ENCODE peak calls at places on chromosomes 3 and 15, in ten cellular contexts. C is AG10803, Y is IMR-90, I is neural progenitor cell, N is GM23338, A is tibial artery, G is NB4, S is body of pancreas, W is activated B cell treated with CpG ODN at 0.5 μM for 24 hours, F is natural killer cell. H is an unnamed sample.
A peak's percentile ranks its signal among the peaks of the same experiment; 100 is the strongest.

GRCh38 chr3:64190517-64191515 is 34.5 kb downstream of the PRICKLE2 start:
- DNase-seq in C (peak; percentile 94), Y (peak; percentile 94), I (no peak), N (no peak), A (no peak), G (peak; percentile 1), S (no peak), W (no peak), F (no peak), H (no peak)

GRCh38 chr15:73460662-73461061 is 17.7 kb downstream of the REC114 start:
- DNase-seq in C (no peak), Y (no peak), I (no peak), N (no peak), A (no peak), G (no peak), S (no peak), W (no peak), F (no peak), H (no peak)

GRCh38 chr3:141328286-141329166 is 39.8 kb upstream of the ZBTB38 start:
- DNase-seq in C (no peak), Y (no peak), I (no peak), N (no peak), A (no peak), G (no peak), S (peak; percentile 39), W (no peak), F (no peak), H (no peak)

GRCh38 chr3:13461169-13462124 is 18.7 kb upstream of the HDAC11 start:
- DNase-seq in C (no peak), Y (peak; percentile 36), I (peak; percentile 89), N (peak; percentile 96), A (no peak), G (peak; percentile 73), S (peak; percentile 73), W (peak; percentile 58), F (peak; percentile 62), H (peak; percentile 70)

GRCh38 chr3:47019201-47019600 is 39.7 kb downstream of the NBEAL2 start:
- DNase-seq in C (no peak), Y (peak; percentile 12), I (no peak), N (no peak), A (no peak), G (no peak), S (no peak), W (no peak), F (no peak), H (no peak)

GRCh38 chr15:93049233-93049632 is 39.8 kb downstream of the RGMA start:
- DNase-seq in C (no peak), Y (no peak), I (no peak), N (no peak), A (no peak), G (no peak), S (no peak), W (no peak), F (no peak), H (no peak)

GRCh38 chr3:61009025-61009424 is 242.2 kb downstream of the FHIT start:
- DNase-seq in C (no peak), Y (no peak), I (peak; percentile 66), N (peak; percentile 55), A (peak; percentile 24), G (peak; percentile 52), S (no peak), W (no peak), F (no peak), H (no peak)

GRCh38 chr3:17935217-17935616 is 192.8 kb upstream of the TBC1D5 start:
- DNase-seq in C (no peak), Y (no peak), I (no peak), N (no peak), A (no peak), G (no peak), S (peak; percentile 23), W (no peak), F (no peak), H (no peak)

GRCh38 chr15:68385240-68385561 is 46.8 kb downstream of the ITGA11 start:
- DNase-seq in C (no peak), Y (no peak), I (no peak), N (no peak), A (peak; percentile 13), G (no peak), S (no peak), W (peak; percentile 2), F (peak; percentile 5), H (no peak)

GRCh38 chr3:120177907-120178306 is 83.7 kb upstream of the GSK3B start:
- DNase-seq in C (peak; percentile 66), Y (no peak), I (no peak), N (peak; percentile 56), A (no peak), G (peak; percentile 62), S (no peak), W (no peak), F (no peak), H (no peak)

GRCh38 chr3:188649521-188649920 is 495.6 kb downstream of the LPP start:
- DNase-seq in C (peak; percentile 46), Y (peak; percentile 78), I (no peak), N (no peak), A (no peak), G (no peak), S (no peak), W (no peak), F (no peak), H (no peak)

GRCh38 chr3:150227839-150228238 is 180.3 kb upstream of the TSC22D2 start:
- DNase-seq in C (peak; percentile 78), Y (peak; percentile 69), I (peak; percentile 94), N (peak; percentile 98), A (peak; percentile 46), G (peak; percentile 69), S (peak; percentile 44), W (no peak), F (no peak), H (peak; percentile 45)

GRCh38 chr3:134356411-134357040 is 17.7 kb downstream of the AMOTL2 start:
- DNase-seq in C (peak; percentile 24), Y (no peak), I (no peak), N (no peak), A (peak; percentile 7), G (no peak), S (no peak), W (no peak), F (no peak), H (no peak)

GRCh38 chr15:63371297-63371918 is 10.2 kb downstream of the CA12 start:
- DNase-seq in C (peak; percentile 91), Y (peak; percentile 81), I (no peak), N (no peak), A (peak; percentile 69), G (peak; percentile 56), S (no peak), W (no peak), F (no peak), H (no peak)

DNA sequence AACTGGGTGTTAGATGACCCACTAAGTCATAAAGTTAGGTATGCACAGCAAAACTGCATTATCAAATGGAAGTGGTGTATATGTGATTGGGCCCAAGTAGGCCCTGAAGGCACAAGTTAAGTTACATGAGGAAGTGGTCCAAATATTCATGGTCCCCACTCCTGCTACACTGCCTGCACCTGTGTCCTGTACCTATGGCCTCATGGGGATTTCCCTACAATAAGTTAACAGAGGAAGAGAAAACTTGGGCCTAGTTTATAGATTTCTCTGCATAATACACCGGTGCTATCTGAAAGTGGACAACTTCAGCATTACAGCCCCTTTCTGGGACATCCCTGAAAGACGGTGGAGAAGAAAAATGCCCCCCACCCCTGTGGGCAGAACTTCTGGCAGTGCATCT is 41.5 kb downstream of the STRIT1 start:
- DNase-seq in C (no peak), Y (no peak), I (no peak), N (no peak), A (no peak), G (no peak), S (no peak), W (no peak), F (no peak), H (no peak)
- TF ChIP-seq CTCF in C (no peak), Y (no peak), I (no peak), N (no peak), A (no peak), G (no peak), S (no peak), W (no peak), F (no peak), H (no peak)

GRCh38 chr15:38427380-38427779 is 26.5 kb upstream of the FAM98B start:
- DNase-seq in C (no peak), Y (no peak), I (no peak), N (peak; percentile 42), A (no peak), G (no peak), S (no peak), W (no peak), F (no peak), H (no peak)
- TF ChIP-seq CTCF in C (no peak), Y (no peak), I (no peak), N (peak; percentile 49), A (no peak), G (no peak), S (no peak), W (no peak), F (no peak), H (no peak)

DNA sequence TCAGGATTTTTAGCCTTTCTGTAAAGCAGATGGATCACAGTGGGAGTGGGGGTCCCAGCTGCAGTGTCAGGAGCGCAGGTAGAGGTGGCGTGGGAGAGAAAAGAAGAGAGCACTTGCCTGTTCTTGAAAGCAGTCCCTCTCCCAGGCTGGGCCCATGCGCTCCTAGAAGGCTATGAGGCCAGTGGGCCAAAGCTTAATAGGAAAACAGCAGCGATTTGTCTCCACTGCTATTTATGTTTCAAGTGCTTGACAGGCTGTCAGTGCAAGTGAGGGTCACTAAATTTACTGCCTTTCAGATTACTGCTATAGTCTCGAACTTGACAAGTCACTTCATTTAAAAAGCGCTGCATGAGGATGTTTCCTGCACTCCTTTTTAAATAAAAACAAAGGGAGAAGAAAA is 239.5 kb downstream of the GAP43 start:
- DNase-seq in C (no peak), Y (no peak), I (peak; percentile 27), N (peak; percentile 57), A (no peak), G (no peak), S (no peak), W (no peak), F (no peak), H (no peak)
- TF ChIP-seq CTCF in C (no peak), Y (no peak), I (no peak), N (no peak), A (no peak), G (no peak), S (no peak), W (no peak), F (no peak), H (no peak)

GRCh38 chr3:25472153-25472552 is 44.1 kb downstream of the RARB start:
- DNase-seq in C (no peak), Y (no peak), I (no peak), N (no peak), A (no peak), G (no peak), S (no peak), W (no peak), F (no peak), H (no peak)

GRCh38 chr3:25465266-25465860 is 37.3 kb downstream of the RARB start:
- DNase-seq in C (no peak), Y (no peak), I (no peak), N (no peak), A (no peak), G (no peak), S (no peak), W (no peak), F (no peak), H (no peak)

GRCh38 chr3:25471081-25471768 is 43.2 kb downstream of the RARB start:
- DNase-seq in C (peak; percentile 31), Y (peak; percentile 19), I (no peak), N (no peak), A (no peak), G (no peak), S (no peak), W (no peak), F (no peak), H (no peak)

GRCh38 chr3:25469609-25470008 is 41.5 kb downstream of the RARB start:
- DNase-seq in C (no peak), Y (no peak), I (no peak), N (no peak), A (peak; percentile 50), G (no peak), S (no peak), W (no peak), F (no peak), H (no peak)

GRCh38 chr3:25468866-25469319 is 40.8 kb downstream of the RARB start:
- DNase-seq in C (peak; percentile 68), Y (no peak), I (peak; percentile 32), N (peak; percentile 43), A (peak; percentile 72), G (no peak), S (peak; percentile 25), W (no peak), F (no peak), H (no peak)
- TF ChIP-seq CTCF in C (peak; percentile 36), Y (no peak), I (peak; percentile 31), N (peak; percentile 8), A (peak; percentile 43), G (no peak), S (no peak), W (no peak), F (no peak), H (no peak)